ENCODE peak calls at places on chromosomes 16 and 17, in nine cellular contexts. One of them, this sample, is unnamed.

GRCh38 chr17:42798383-42799380 is at the start of the genes CNTD1 and COA3:
- DNase-seq in prostate gland: peak
- DNase-seq in stimulated activated CD8-positive, alpha-beta memory T cell treated with anti-CD3 and anti-CD28 coated beads, Interleukin-7, amount 100 ng/mL, for 48 hours: peak
- DNase-seq in central memory CD8-positive, alpha-beta T cell: peak
- DNase-seq in activated B cell treated with CpG ODN at 0.5 μM for 24 hours: peak
- DNase-seq in amygdala: peak
- DNase-seq in NCI-H345: peak
- DNase-seq in sigmoid colon: peak
- DNase-seq in GM20000: peak
- DNase-seq in this sample: peak

GRCh38 chr16:29320274-29320999 is 86.1 kb downstream of the NPIPB11 start:
- DNase-seq in NCI-H345: no peak
- DNase-seq in sigmoid colon: no peak
- DNase-seq in GM20000: no peak
- DNase-seq in amygdala: no peak
- DNase-seq in prostate gland: no peak
- DNase-seq in central memory CD8-positive, alpha-beta T cell: no peak
- DNase-seq in activated B cell treated with CpG ODN at 0.5 μM for 24 hours: no peak
- DNase-seq in stimulated activated CD8-positive, alpha-beta memory T cell treated with anti-CD3 and anti-CD28 coated beads, Interleukin-7, amount 100 ng/mL, for 48 hours: no peak
- DNase-seq in this sample: no peak

GRCh38 chr16:76265434-76266045 is 11.7 kb upstream of the CNTNAP4 start:
- DNase-seq in NCI-H345: no peak
- DNase-seq in central memory CD8-positive, alpha-beta T cell: no peak
- DNase-seq in amygdala: no peak
- DNase-seq in stimulated activated CD8-positive, alpha-beta memory T cell treated with anti-CD3 and anti-CD28 coated beads, Interleukin-7, amount 100 ng/mL, for 48 hours: no peak
- DNase-seq in sigmoid colon: no peak
- DNase-seq in GM20000: peak
- DNase-seq in prostate gland: no peak
- DNase-seq in activated B cell treated with CpG ODN at 0.5 μM for 24 hours: no peak
- DNase-seq in this sample: peak

GRCh38 chr17:27840688-27841087 is 40.4 kb upstream of the NOS2 start:
- DNase-seq in amygdala: no peak
- DNase-seq in activated B cell treated with CpG ODN at 0.5 μM for 24 hours: no peak
- DNase-seq in GM20000: no peak
- DNase-seq in central memory CD8-positive, alpha-beta T cell: no peak
- DNase-seq in sigmoid colon: no peak
- DNase-seq in NCI-H345: no peak
- DNase-seq in stimulated activated CD8-positive, alpha-beta memory T cell treated with anti-CD3 and anti-CD28 coated beads, Interleukin-7, amount 100 ng/mL, for 48 hours: no peak
- DNase-seq in prostate gland: no peak
- DNase-seq in this sample: no peak

GRCh38 chr17:71085238-71086033 is 916.1 kb downstream of the KCNJ2 start:
- DNase-seq in sigmoid colon: no peak
- DNase-seq in activated B cell treated with CpG ODN at 0.5 μM for 24 hours: no peak
- DNase-seq in GM20000: peak
- DNase-seq in NCI-H345: peak
- DNase-seq in prostate gland: no peak
- DNase-seq in amygdala: no peak
- DNase-seq in central memory CD8-positive, alpha-beta T cell: no peak
- DNase-seq in stimulated activated CD8-positive, alpha-beta memory T cell treated with anti-CD3 and anti-CD28 coated beads, Interleukin-7, amount 100 ng/mL, for 48 hours: no peak
- DNase-seq in this sample: peak

GRCh38 chr17:33106525-33107162 is 115.0 kb downstream of the SPACA3 start:
- DNase-seq in central memory CD8-positive, alpha-beta T cell: no peak
- DNase-seq in activated B cell treated with CpG ODN at 0.5 μM for 24 hours: no peak
- DNase-seq in amygdala: no peak
- DNase-seq in stimulated activated CD8-positive, alpha-beta memory T cell treated with anti-CD3 and anti-CD28 coated beads, Interleukin-7, amount 100 ng/mL, for 48 hours: no peak
- DNase-seq in sigmoid colon: no peak
- DNase-seq in GM20000: no peak
- DNase-seq in NCI-H345: no peak
- DNase-seq in prostate gland: no peak
- DNase-seq in this sample: no peak

GRCh38 chr17:13306310-13306962 is 288.6 kb upstream of the ELAC2 start:
- DNase-seq in sigmoid colon: no peak
- DNase-seq in prostate gland: no peak
- DNase-seq in NCI-H345: no peak
- DNase-seq in GM20000: no peak
- DNase-seq in stimulated activated CD8-positive, alpha-beta memory T cell treated with anti-CD3 and anti-CD28 coated beads, Interleukin-7, amount 100 ng/mL, for 48 hours: no peak
- DNase-seq in central memory CD8-positive, alpha-beta T cell: no peak
- DNase-seq in amygdala: no peak
- DNase-seq in activated B cell treated with CpG ODN at 0.5 μM for 24 hours: no peak
- DNase-seq in this sample: peak

GRCh38 chr17:7283471-7284216 is 2.1 kb downstream of the SLC2A4 start:
- DNase-seq in sigmoid colon: no peak
- DNase-seq in stimulated activated CD8-positive, alpha-beta memory T cell treated with anti-CD3 and anti-CD28 coated beads, Interleukin-7, amount 100 ng/mL, for 48 hours: no peak
- DNase-seq in activated B cell treated with CpG ODN at 0.5 μM for 24 hours: no peak
- DNase-seq in central memory CD8-positive, alpha-beta T cell: no peak
- DNase-seq in GM20000: peak
- DNase-seq in prostate gland: no peak
- DNase-seq in NCI-H345: no peak
- DNase-seq in amygdala: no peak
- DNase-seq in this sample: no peak

GRCh38 chr16:89350701-89351380 is 133.3 kb downstream of the ZNF778 start:
- DNase-seq in NCI-H345: no peak
- DNase-seq in amygdala: no peak
- DNase-seq in GM20000: no peak
- DNase-seq in sigmoid colon: no peak
- DNase-seq in stimulated activated CD8-positive, alpha-beta memory T cell treated with anti-CD3 and anti-CD28 coated beads, Interleukin-7, amount 100 ng/mL, for 48 hours: no peak
- DNase-seq in activated B cell treated with CpG ODN at 0.5 μM for 24 hours: no peak
- DNase-seq in central memory CD8-positive, alpha-beta T cell: no peak
- DNase-seq in prostate gland: no peak
- DNase-seq in this sample: no peak

This sample was measured in fibroblast of pulmonary artery.